ENCODE peak calls at places on chromosome 1, in six cellular contexts. M is pancreas, Y is AG09309, P is neural progenitor cell, W is epithelial cell of esophagus, Q is left ventricle myocardium inferior. I is an unnamed sample.

GRCh38 chr1:57024855-57025254 is 59.0 kb upstream of the C8B start:
- DNase-seq in Y (no peak), M (no peak), Q (no peak), W (no peak), P (peak; percentile 58), I (no peak)

GRCh38 chr1:25099343-25099951 is 132.9 kb downstream of the SYF2 start:
- DNase-seq in Q (no peak), Y (no peak), M (no peak), W (no peak), P (no peak), I (no peak)

GRCh38 chr1:40258445-40258769 is 371 bp downstream of the ZMPSTE24 start:
- DNase-seq in W (peak; percentile 24), P (peak; percentile 52), M (no peak), Y (no peak), Q (no peak), I (peak; percentile 31)

GRCh38 chr1:23331713-23332112 is 12.4 kb downstream of the HNRNPR start:
- DNase-seq in P (no peak), M (no peak), Y (no peak), Q (no peak), W (no peak), I (no peak)

GRCh38 chr1:227888404-227889046 is 59.2 kb downstream of the WNT9A start:
- DNase-seq in Q (no peak), Y (no peak), W (no peak), M (no peak), P (no peak), I (no peak)

GRCh38 chr1:214318356-214318755 is 37.4 kb downstream of the SMYD2 start:
- DNase-seq in Q (no peak), P (no peak), M (no peak), Y (no peak), W (no peak), I (peak; percentile 95)

GRCh38 chr1:5141750-5142149 is 487.3 kb downstream of the AJAP1 start:
- DNase-seq in Q (no peak), P (no peak), Y (no peak), W (no peak), M (peak; percentile 56), I (no peak)

GRCh38 chr1:7378346-7379130 is 392.6 kb upstream of the VAMP3 start:
- DNase-seq in P (no peak), Q (no peak), Y (no peak), W (no peak), M (no peak), I (no peak)

GRCh38 chr1:43435146-43436145 is 18.3 kb downstream of the HYI start:
- DNase-seq in M (no peak), Y (peak; percentile 47), W (no peak), P (peak; percentile 46), Q (no peak), I (peak; percentile 87)

GRCh38 chr1:201655243-201655642 is 116.3 kb downstream of the NAV1 start:
- DNase-seq in W (no peak), M (no peak), Q (no peak), Y (peak; percentile 79), P (peak; percentile 41), I (peak; percentile 94)

GRCh38 chr1:41662656-41663437 is 178.4 kb upstream of the EDN2 start:
- DNase-seq in Y (peak; percentile 61), P (peak; percentile 72), W (peak; percentile 41), M (peak; percentile 41), Q (peak; percentile 47), I (peak; percentile 90)

GRCh38 chr1:219772265-219773036 is 155.9 kb downstream of the SLC30A10 start:
- DNase-seq in P (no peak), Q (peak; percentile 50), W (no peak), Y (no peak), M (no peak), I (no peak)

GRCh38 chr1:1969953-1970716 is 33.5 kb downstream of the CFAP74 start:
- DNase-seq in W (no peak), P (no peak), Y (no peak), M (no peak), Q (no peak), I (no peak)

GRCh38 chr1:26999440-26999987 is 6.0 kb downstream of the TRNP1 start:
- DNase-seq in W (peak; percentile 96), P (peak; percentile 85), M (peak; percentile 70), Y (peak; percentile 94), Q (peak; percentile 78), I (peak; percentile 99)

GRCh38 chr1:230863449-230863848 is 4.9 kb downstream of the C1orf198 start:
- DNase-seq in Y (no peak), P (no peak), Q (peak; percentile 42), M (peak; percentile 61), W (peak; percentile 71), I (no peak)

GRCh38 chr1:155168456-155169210 is 4.5 kb downstream of the KRTCAP2 start:
- DNase-seq in M (no peak), Y (no peak), Q (no peak), P (no peak), W (no peak), I (no peak)

GRCh38 chr1:113893267-113893666 is 5.9 kb upstream of the BCL2L15 start:
- DNase-seq in Y (no peak), W (no peak), P (no peak), Q (no peak), M (no peak), I (no peak)

GRCh38 chr1:35112668-35113067 is 33.5 kb downstream of the ZMYM1 start:
- DNase-seq in Q (no peak), W (no peak), M (no peak), P (no peak), Y (no peak), I (peak; percentile 12)

GRCh38 chr1:178028973-178029481 is 59.2 kb upstream of the SEC16B start:
- DNase-seq in P (no peak), W (no peak), Y (no peak), M (no peak), Q (no peak), I (no peak)

GRCh38 chr1:245512980-245513578 is 358.3 kb downstream of the KIF26B start:
- DNase-seq in P (peak; percentile 44), Y (no peak), W (no peak), Q (no peak), M (no peak), I (peak; percentile 29)
- H3K4me3 ChIP-seq in P (no peak overlapping the region), Y (no peak overlapping the region), W (no peak overlapping the region), Q (no peak overlapping the region), M (no peak overlapping the region), I (peak overlapping the region; percentile 23)

DNA sequence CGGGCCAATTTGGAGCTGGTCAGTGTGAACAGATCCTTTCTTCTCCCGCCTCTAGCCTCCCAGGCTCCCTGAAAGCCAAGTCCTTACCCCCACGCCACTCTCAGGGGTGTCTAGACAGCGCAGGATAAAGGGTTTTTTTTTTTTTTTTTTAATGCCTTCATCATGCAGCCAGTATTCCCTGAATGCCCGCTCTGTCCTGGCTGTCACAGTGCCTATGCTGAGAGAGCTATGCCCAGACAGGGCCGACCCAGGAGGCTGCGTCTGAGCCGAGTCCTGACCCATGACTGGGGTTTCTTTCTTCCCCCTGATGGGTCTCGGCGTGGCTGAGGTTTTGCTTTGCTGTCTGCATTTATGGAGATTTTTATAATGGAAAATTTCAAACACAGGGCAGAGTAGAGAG is 18.3 kb downstream of the SPSB1 start:
- DNase-seq in Q (no peak), W (no peak), Y (no peak), P (no peak), M (no peak), I (no peak)
- H3K4me3 ChIP-seq in Q (no peak overlapping the region), W (no peak overlapping the region), Y (no peak overlapping the region), P (no peak overlapping the region), M (no peak overlapping the region), I (no peak overlapping the region)

DNA sequence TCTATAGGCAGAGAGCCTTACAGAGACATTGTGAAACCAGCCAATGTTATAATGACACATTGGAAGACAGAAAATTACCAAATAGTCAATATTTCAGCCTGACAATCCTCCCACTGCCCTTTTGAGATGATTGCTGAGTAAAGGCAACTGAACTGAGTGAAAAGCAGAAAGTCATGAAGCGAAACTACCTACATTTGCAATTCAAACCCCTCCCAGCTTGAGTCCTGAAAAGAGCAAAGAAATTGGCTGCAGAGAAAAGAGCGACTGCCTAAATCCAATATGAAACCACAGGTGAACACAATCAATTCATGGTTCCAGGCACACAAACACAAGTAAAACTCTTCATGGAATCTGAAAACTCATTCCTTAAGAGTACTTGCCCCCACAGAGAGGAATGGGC is 143.4 kb upstream of the CHRM3 start:
- DNase-seq in Y (no peak), Q (no peak), M (no peak), P (peak; percentile 23), W (no peak), I (no peak)
- H3K4me3 ChIP-seq in Y (no peak overlapping the region), Q (no peak overlapping the region), M (no peak overlapping the region), P (no peak overlapping the region), W (no peak overlapping the region), I (no peak overlapping the region)

GRCh38 chr1:58779837-58780585 is 3.8 kb downstream of the JUN start:
- DNase-seq in P (no peak), W (peak; percentile 94), Q (peak; percentile 15), Y (no peak), M (peak; percentile 69), I (peak; percentile 81)
- H3K4me3 ChIP-seq in P (no peak overlapping the region), W (peak overlapping the region; percentile 1), Q (peak overlapping the region; percentile 94), Y (peak overlapping the region; percentile 95), M (peak overlapping the region; percentile 92), I (peak overlapping the region; percentile 96)

I was measured in fibroblast of mammary gland.